ENCODE peak calls at places on chromosomes 5 and 9, in six cellular contexts. P, S, I, T, G and H are unnamed samples.

GRCh38 chr5:173010547-173011464 is 27.2 kb downstream of the ATP6V0E1 start:
- DNase-seq in I (no peak), T (peak; percentile 75), P (peak; percentile 88), S (no peak), G (peak; percentile 62), H (peak; percentile 64)

GRCh38 chr9:91943876-91944470 is 6.1 kb downstream of the ROR2 start:
- DNase-seq in G (no peak), P (no peak), S (no peak), I (no peak), T (no peak), H (no peak)

GRCh38 chr5:123125953-123126352 is 36.9 kb downstream of the PRDM6 start:
- DNase-seq in T (no peak), P (no peak), G (no peak), I (no peak), S (no peak), H (no peak)

GRCh38 chr5:73135021-73135420 is 14.6 kb downstream of the TMEM171 start:
- DNase-seq in G (no peak), T (no peak), S (no peak), P (no peak), I (no peak), H (no peak)

GRCh38 chr9:77989437-77989836 is 42.2 kb downstream of the GNAQ start:
- DNase-seq in S (no peak), P (no peak), I (no peak), T (no peak), G (no peak), H (no peak)

GRCh38 chr5:176994460-176995121 is 12.0 kb downstream of the UIMC1 start:
- DNase-seq in I (peak; percentile 35), S (no peak), T (peak; percentile 81), P (peak; percentile 83), G (peak; percentile 45), H (peak; percentile 39)

GRCh38 chr5:175867587-175868347 is 3.6 kb upstream of the CPLX2 start:
- DNase-seq in T (peak; percentile 7), S (peak; percentile 95), I (no peak), G (no peak), P (no peak), H (no peak)

GRCh38 chr9:38689678-38690077 is 30.3 kb downstream of the FAM240B start:
- DNase-seq in I (peak; percentile 50), G (no peak), P (no peak), S (no peak), T (no peak), H (no peak)

GRCh38 chr9:34510506-34511159 is 12.2 kb downstream of the ENHO start:
- DNase-seq in P (no peak), T (no peak), S (no peak), G (no peak), I (no peak), H (no peak)

GRCh38 chr5:95178046-95178651 is 106.7 kb downstream of the MCTP1 start:
- DNase-seq in P (no peak), S (no peak), T (no peak), I (no peak), G (no peak), H (no peak)

GRCh38 chr9:122286764-122287163 is 22.1 kb downstream of the MRRF start:
- DNase-seq in T (no peak), I (no peak), S (no peak), P (no peak), G (no peak), H (no peak)

GRCh38 chr5:127696688-127697087 is 6.5 kb upstream of the CCDC192 start:
- DNase-seq in S (no peak), I (no peak), T (no peak), P (no peak), G (no peak), H (no peak)

GRCh38 chr9:78031271-78031825 is at the start of gene GNAQ:
- DNase-seq in G (no peak), S (peak; percentile 17), I (peak; percentile 45), T (peak; percentile 20), P (no peak), H (no peak)

GRCh38 chr9:14236586-14236985 is 77.4 kb downstream of the NFIB start:
- DNase-seq in T (no peak), S (no peak), P (no peak), G (no peak), I (no peak), H (no peak)

GRCh38 chr5:142360607-142361120 is 35.8 kb upstream of the SPRY4 start:
- DNase-seq in G (peak; percentile 37), P (no peak), S (peak; percentile 58), T (peak; percentile 55), I (no peak), H (no peak)
- TF ChIP-seq POLR2A in G (no peak), P (no peak), S (no peak), T (no peak), I (no peak), H (no peak)

DNA sequence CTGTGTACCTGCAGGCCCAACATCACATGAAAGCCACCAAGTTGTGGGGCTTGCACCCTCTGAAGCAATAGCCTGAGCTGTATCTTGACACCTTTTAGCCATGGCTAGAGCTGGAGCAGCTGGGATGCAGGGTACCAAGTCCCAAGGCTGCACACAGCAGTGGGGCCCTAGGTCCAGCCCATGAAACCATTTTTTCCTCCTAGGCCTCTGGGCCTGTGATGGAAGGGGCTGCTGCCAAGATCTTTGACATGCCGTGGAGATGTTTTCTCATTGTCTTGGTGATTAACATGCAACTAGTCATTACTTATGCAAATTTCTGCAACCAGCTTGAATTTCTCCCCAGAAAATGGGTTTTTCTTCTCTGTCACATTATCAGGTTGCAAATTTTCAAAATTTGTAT is 387.2 kb upstream of the RIOK2 start:
- DNase-seq in I (no peak), T (no peak), P (no peak), G (no peak), S (no peak), H (no peak)
- H3K9me3 ChIP-seq in I (no peaks in the 10 kb centered on the region), T (no peaks in the 10 kb centered on the region), P (peaks cover 12% of the 10 kb centered on the region), G (peaks cover 24% of the 10 kb centered on the region), S (no peaks in the 10 kb centered on the region), H (no peaks in the 10 kb centered on the region)

DNA sequence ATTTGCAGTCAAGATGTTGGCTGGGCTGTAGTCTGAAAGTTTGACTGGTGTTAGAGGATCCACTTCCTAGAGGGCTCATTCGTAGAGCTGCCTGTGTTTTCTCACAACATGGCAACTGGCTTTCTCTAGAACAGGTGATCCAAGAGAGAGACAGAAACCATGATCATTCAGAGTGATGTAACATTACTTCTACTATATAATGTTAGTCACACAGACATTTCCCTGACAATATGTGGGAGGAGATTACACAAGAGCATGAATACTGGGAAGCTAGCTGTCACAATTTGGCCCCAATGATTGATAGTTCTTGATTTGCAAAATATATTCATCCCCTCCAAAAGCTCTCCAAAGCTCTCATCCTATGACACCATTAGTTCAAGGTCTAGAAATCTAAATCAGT is 10.9 kb upstream of the TMEM161B start:
- DNase-seq in S (no peak), T (no peak), P (no peak), I (no peak), G (no peak), H (no peak)
- TF ChIP-seq POLR2A in S (no peak), T (no peak), P (no peak), I (no peak), G (no peak), H (no peak)

GRCh38 chr5:138773215-138773614 is 20.0 kb downstream of the CTNNA1 start:
- DNase-seq in I (no peak), G (no peak), S (no peak), P (no peak), T (no peak), H (no peak)

GRCh38 chr5:138770291-138770690 is 17.1 kb downstream of the CTNNA1 start:
- DNase-seq in G (no peak), P (no peak), I (no peak), T (no peak), S (no peak), H (no peak)

GRCh38 chr5:138775034-138775433 is 21.8 kb downstream of the CTNNA1 start:
- DNase-seq in G (no peak), T (no peak), P (no peak), I (no peak), S (no peak), H (no peak)

GRCh38 chr5:138770977-138771376 is 17.8 kb downstream of the CTNNA1 start:
- DNase-seq in S (no peak), T (no peak), I (no peak), P (no peak), G (no peak), H (no peak)
- H3K9me3 ChIP-seq in S (no peaks in the 10 kb centered on the region), T (no peaks in the 10 kb centered on the region), I (no peaks in the 10 kb centered on the region), P (no peaks in the 10 kb centered on the region), G (no peaks in the 10 kb centered on the region), H (no peaks in the 10 kb centered on the region)